ENCODE peak calls at places on chromosomes 5 and 9, in ten cellular contexts. G, K, J, U, H, B, S, P, E and Q are unnamed samples.

GRCh38 chr9:37180138-37180537 is 59.8 kb downstream of the ZCCHC7 start:
- DNase-seq in P (no peak), B (no peak), H (no peak), S (no peak), J (no peak), G (no peak), E (no peak), K (no peak), U (no peak), Q (no peak)

GRCh38 chr5:123220616-123221146 is 131.6 kb downstream of the PRDM6 start:
- DNase-seq in G (no peak), K (no peak), U (no peak), B (no peak), E (no peak), P (no peak), J (no peak), S (no peak), H (no peak), Q (no peak)

GRCh38 chr5:56415356-56415765 is 182.2 kb upstream of the ANKRD55 start:
- DNase-seq in P (peak; percentile 30), E (no peak), S (no peak), J (peak; percentile 38), B (no peak), G (peak; percentile 76), H (no peak), U (no peak), K (no peak), Q (no peak)

GRCh38 chr5:91101777-91102379 is 281.2 kb downstream of the ARRDC3 start:
- DNase-seq in B (peak; percentile 28), K (peak; percentile 37), S (peak; percentile 82), P (peak; percentile 68), H (no peak), U (peak; percentile 57), E (peak; percentile 71), J (peak; percentile 69), G (peak; percentile 79), Q (no peak)

GRCh38 chr5:52725065-52725746 is 62.5 kb upstream of the ITGA1 start:
- DNase-seq in U (no peak), J (no peak), K (peak; percentile 34), S (peak; percentile 39), P (no peak), B (peak; percentile 60), E (no peak), H (no peak), G (no peak), Q (no peak)

GRCh38 chr5:5304361-5305035 is 118.0 kb upstream of the ICE1 start:
- DNase-seq in S (no peak), J (peak; percentile 4), K (no peak), E (peak; percentile 37), B (no peak), G (no peak), H (no peak), U (no peak), P (no peak), Q (no peak)

GRCh38 chr9:22208846-22209585 is 199.9 kb upstream of the CDKN2B start:
- DNase-seq in B (no peak), K (no peak), U (no peak), G (peak; percentile 41), J (no peak), E (no peak), H (no peak), P (no peak), S (peak; percentile 91), Q (no peak)

GRCh38 chr9:16449331-16449730 is 421.1 kb downstream of the BNC2 start:
- DNase-seq in K (no peak), J (no peak), S (no peak), P (no peak), G (no peak), H (no peak), U (no peak), B (no peak), E (peak; percentile 45), Q (no peak)

GRCh38 chr5:104146652-104147051 is 584.1 kb upstream of the NUDT12 start:
- DNase-seq in K (no peak), B (no peak), S (no peak), H (no peak), P (no peak), E (no peak), J (no peak), U (no peak), G (no peak), Q (no peak)

GRCh38 chr9:116334581-116335150 is 181.1 kb downstream of the PAPPA start:
- DNase-seq in G (no peak), P (no peak), S (no peak), H (no peak), J (no peak), B (no peak), K (no peak), E (no peak), U (no peak), Q (no peak)

GRCh38 chr5:170448221-170448620 is 55.6 kb upstream of the KCNIP1 start:
- DNase-seq in E (no peak), H (no peak), G (no peak), K (no peak), U (no peak), B (no peak), S (no peak), J (no peak), P (no peak), Q (no peak)

GRCh38 chr5:79157289-79157688 is 45.7 kb downstream of the BHMT start:
- DNase-seq in K (no peak), B (no peak), J (no peak), E (no peak), H (no peak), P (no peak), U (no peak), G (no peak), S (no peak), Q (no peak)

GRCh38 chr5:167770461-167770860 is 521.0 kb upstream of the WWC1 start:
- DNase-seq in J (no peak), E (peak; percentile 12), K (no peak), B (no peak), S (peak; percentile 24), U (no peak), P (peak; percentile 86), H (no peak), G (peak; percentile 87), Q (no peak)

GRCh38 chr9:118563677-118564076 is 805.6 kb downstream of the BRINP1 start:
- DNase-seq in B (no peak), J (no peak), S (peak; percentile 59), U (no peak), E (no peak), P (no peak), H (no peak), G (peak; percentile 38), K (no peak), Q (no peak)

GRCh38 chr9:97548379-97548778 is 46.9 kb downstream of the TMOD1 start:
- DNase-seq in S (no peak), B (no peak), U (no peak), H (no peak), K (no peak), J (no peak), G (no peak), P (no peak), E (no peak), Q (peak; percentile 59)

GRCh38 chr9:133207540-133208170 is 1.4 kb downstream of the OBP2B start:
- DNase-seq in K (no peak), E (no peak), G (no peak), H (no peak), U (no peak), P (no peak), B (no peak), J (no peak), S (no peak), Q (peak; percentile 59)